ENCODE peak calls at places on chromosome 11, in nine cellular contexts. U is HL-60, C is A549, E is HCT116, I is K562, H is GM12878, R is SK-N-SH, T is Panc1, A is GM23338. F is an unnamed sample.

GRCh38 chr11:15006139-15006759 is 34.1 kb upstream of the CALCA start:
- DNase-seq in U (peak; percentile 20), C (no peak), E (peak; percentile 47), I (peak; percentile 59), H (peak; percentile 0), R (peak; percentile 3), T (peak; percentile 30), A (peak; percentile 84), F (peak; percentile 46)

GRCh38 chr11:66070604-66071325 is 693 bp downstream of the PACS1 start:
- DNase-seq in U (no peak), C (peak; percentile 38), E (no peak), I (peak; percentile 52), H (no peak), R (peak; percentile 74), T (no peak), A (peak; percentile 56), F (no peak)

GRCh38 chr11:61954106-61955030 is 4.2 kb downstream of the BEST1 start:
- DNase-seq in U (no peak), C (no peak), E (no peak), I (peak; percentile 81), H (no peak), R (no peak), T (no peak), A (no peak), F (no peak)

GRCh38 chr11:35214792-35215193 is 75.8 kb downstream of the CD44 start:
- DNase-seq in U (no peak), C (no peak), E (peak; percentile 74), I (no peak), H (no peak), R (no peak), T (peak; percentile 47), A (peak; percentile 81), F (no peak)

GRCh38 chr11:91100432-91100831 is 877.6 kb upstream of the CHORDC1 start:
- DNase-seq in U (no peak), C (no peak), E (no peak), I (no peak), H (no peak), R (no peak), T (no peak), A (no peak), F (no peak)

GRCh38 chr11:75308986-75309385 is 42.5 kb downstream of the ARRB1 start:
- DNase-seq in U (no peak), C (no peak), E (no peak), I (no peak), H (no peak), R (no peak), T (no peak), A (no peak), F (no peak)

GRCh38 chr11:47524200-47524874 is 28.6 kb downstream of the CELF1 start:
- DNase-seq in U (no peak), C (no peak), E (no peak), I (no peak), H (no peak), R (peak; percentile 34), T (no peak), A (no peak), F (no peak)

GRCh38 chr11:108561535-108561991 is 32.0 kb downstream of the EXPH5 start:
- DNase-seq in U (no peak), C (no peak), E (no peak), I (no peak), H (no peak), R (no peak), T (no peak), A (no peak), F (no peak)

GRCh38 chr11:109071712-109072524 is 350.1 kb upstream of the C11orf87 start:
- DNase-seq in U (no peak), C (no peak), E (no peak), I (no peak), H (no peak), R (no peak), T (no peak), A (no peak), F (no peak)

GRCh38 chr11:13118691-13119090 is 109.6 kb downstream of the RASSF10 start:
- DNase-seq in U (no peak), C (no peak), E (no peak), I (no peak), H (no peak), R (no peak), T (no peak), A (no peak), F (no peak)

GRCh38 chr11:30573951-30574350 is 12.2 kb downstream of the MPPED2 start:
- DNase-seq in U (no peak), C (no peak), E (no peak), I (no peak), H (no peak), R (no peak), T (no peak), A (no peak), F (no peak)

GRCh38 chr11:27649800-27650199 is 50.5 kb downstream of the BDNF start:
- DNase-seq in U (no peak), C (no peak), E (no peak), I (no peak), H (no peak), R (no peak), T (no peak), A (no peak), F (no peak)
- TF ChIP-seq REST in U (no peak), C (no peak), E (no peak), I (no peak), H (no peak), R (peak; percentile 42), T (no peak), A (peak; percentile 39), F (no peak)

DNA sequence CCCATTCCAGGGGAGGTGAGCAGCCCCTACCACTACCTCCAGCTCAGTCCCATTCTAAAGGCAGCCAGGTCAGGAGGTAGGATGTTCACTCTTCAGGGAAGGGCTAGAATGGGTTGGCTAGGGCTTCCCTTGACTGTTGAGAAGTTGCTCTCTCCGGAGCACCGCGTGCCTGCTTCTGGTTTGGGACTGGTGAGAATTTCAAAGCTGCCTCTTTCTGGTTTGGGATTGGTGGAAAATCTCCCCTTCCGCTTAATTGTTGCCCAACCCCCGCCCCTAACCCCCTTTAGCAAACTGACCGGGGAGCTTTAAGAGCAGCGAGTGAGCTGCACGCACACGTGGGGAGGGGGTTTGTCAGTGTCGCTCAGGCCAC is 689 bp downstream of the USP2 start:
- DNase-seq in U (no peak), C (no peak), E (no peak), I (peak; percentile 57), H (no peak), R (no peak), T (no peak), A (peak; percentile 75), F (peak; percentile 47)
- TF ChIP-seq REST in U (no peak), C (no peak), E (no peak), I (no peak), H (no peak), R (no peak), T (no peak), A (no peak), F (no peak)

DNA sequence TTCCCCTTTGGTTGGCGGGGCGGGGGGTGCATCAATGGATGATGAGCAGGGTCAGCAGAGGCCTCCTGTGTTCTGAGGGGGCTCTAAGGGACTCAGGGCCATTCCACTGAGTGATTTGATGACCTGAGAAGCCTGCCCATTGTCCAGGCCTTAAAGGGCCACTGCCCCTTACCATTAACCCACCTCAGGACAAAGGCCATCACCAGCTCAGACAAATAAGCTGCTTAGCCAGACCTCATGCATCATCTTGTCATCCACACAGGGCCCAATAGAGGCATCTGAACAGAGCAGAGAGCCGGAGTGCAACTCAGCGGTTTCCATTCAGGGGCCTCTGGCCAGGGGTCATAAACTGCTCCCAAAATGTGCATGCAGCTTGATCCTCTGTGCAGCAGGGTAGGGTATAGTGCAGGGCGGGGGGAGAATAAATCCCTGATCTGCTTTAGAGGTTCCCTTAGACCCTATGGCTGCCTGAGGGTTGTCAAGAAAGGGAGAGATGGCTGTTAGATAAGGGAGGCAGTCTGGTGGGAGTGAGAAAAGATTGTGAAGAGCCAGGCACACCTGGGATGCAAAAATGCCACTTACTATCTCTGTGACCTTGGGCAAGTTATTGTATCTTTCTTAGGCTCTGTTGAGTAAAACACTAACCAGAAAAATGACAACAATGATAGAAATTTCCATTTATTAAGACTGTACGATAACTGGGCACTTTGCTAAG is 375.5 kb upstream of the NARS2 start:
- DNase-seq in U (no peak), C (no peak), E (no peak), I (no peak), H (no peak), R (no peak), T (no peak), A (no peak), F (no peak)
- TF ChIP-seq REST in U (no peak), C (no peak), E (no peak), I (no peak), H (no peak), R (no peak), T (no peak), A (no peak), F (no peak)

GRCh38 chr11:78773077-78773476 is 198.4 kb upstream of the NARS2 start:
- DNase-seq in U (no peak), C (no peak), E (no peak), I (no peak), H (no peak), R (no peak), T (no peak), A (no peak), F (no peak)
- TF ChIP-seq REST in U (no peak), C (no peak), E (no peak), I (no peak), H (no peak), R (no peak), T (no peak), A (no peak), F (no peak)

F was measured in HepG2.